ENCODE peak calls at places on chromosomes 1 and 21, in ten cellular contexts. E, X, Q, T, Z, K, L, O, W and A are unnamed samples.

GRCh38 chr21:33971492-33972013 is 55.9 kb upstream of the ATP5PO start:
- DNase-seq in E (no peak), X (peak), Q (no peak), T (no peak), Z (no peak), K (peak), L (no peak), O (no peak), W (peak), A (peak)

GRCh38 chr1:52727114-52727586 is 897 bp downstream of the ZYG11B start:
- DNase-seq in E (no peak), X (peak), Q (peak), T (no peak), Z (peak), K (no peak), L (no peak), O (no peak), W (peak), A (peak)

GRCh38 chr1:176843352-176844297 is 320.9 kb downstream of the ASTN1 start:
- DNase-seq in E (peak), X (peak), Q (no peak), T (peak), Z (peak), K (peak), L (no peak), O (peak), W (peak), A (peak)

GRCh38 chr21:17340081-17340480 is 172.8 kb upstream of the CXADR start:
- DNase-seq in E (no peak), X (no peak), Q (no peak), T (no peak), Z (no peak), K (no peak), L (no peak), O (no peak), W (no peak), A (no peak)

GRCh38 chr1:234848972-234849641 is 239.1 kb upstream of the IRF2BP2 start:
- DNase-seq in E (peak), X (no peak), Q (no peak), T (no peak), Z (no peak), K (peak), L (no peak), O (peak), W (peak), A (peak)

GRCh38 chr1:12166834-12167492 is at the start of gene TNFRSF1B:
- DNase-seq in E (peak), X (peak), Q (peak), T (peak), Z (peak), K (peak), L (peak), O (no peak), W (peak), A (no peak)

GRCh38 chr1:220702733-220703704 is 12.9 kb downstream of the C1orf115 start:
- DNase-seq in E (no peak), X (no peak), Q (no peak), T (no peak), Z (no peak), K (no peak), L (no peak), O (no peak), W (no peak), A (no peak)

GRCh38 chr1:113303252-113303651 is 87.1 kb upstream of the MAGI3 start:
- DNase-seq in E (peak), X (no peak), Q (no peak), T (no peak), Z (no peak), K (peak), L (no peak), O (no peak), W (peak), A (no peak)

GRCh38 chr1:76674689-76675088 is 192.6 kb upstream of the ST6GALNAC5 start:
- DNase-seq in E (no peak), X (no peak), Q (no peak), T (no peak), Z (no peak), K (no peak), L (no peak), O (no peak), W (no peak), A (no peak)

GRCh38 chr1:23624440-23624839 is 65.1 kb upstream of the ID3 start:
- DNase-seq in E (no peak), X (no peak), Q (no peak), T (no peak), Z (no peak), K (no peak), L (no peak), O (no peak), W (no peak), A (no peak)

GRCh38 chr1:11516961-11517635 is 38.1 kb downstream of the DISP3 start:
- DNase-seq in E (no peak), X (no peak), Q (no peak), T (no peak), Z (no peak), K (no peak), L (peak), O (no peak), W (no peak), A (no peak)

GRCh38 chr1:63322248-63322943 is at the start of gene FOXD3:
- DNase-seq in E (peak), X (peak), Q (peak), T (peak), Z (peak), K (peak), L (peak), O (no peak), W (peak), A (no peak)

GRCh38 chr1:101238041-101238515 is 1.3 kb downstream of the S1PR1 start:
- DNase-seq in E (no peak), X (no peak), Q (no peak), T (peak), Z (peak), K (peak), L (no peak), O (no peak), W (no peak), A (no peak)

GRCh38 chr1:175933801-175934200 is 190.4 kb upstream of the TNR start:
- DNase-seq in E (peak), X (no peak), Q (no peak), T (no peak), Z (no peak), K (peak), L (no peak), O (no peak), W (peak), A (no peak)

GRCh38 chr21:37467082-37467481 is 100.5 kb downstream of the DYRK1A start:
- DNase-seq in E (no peak), X (no peak), Q (no peak), T (no peak), Z (no peak), K (no peak), L (no peak), O (no peak), W (no peak), A (no peak)

GRCh38 chr21:17370750-17371325 is 142.0 kb upstream of the CXADR start:
- DNase-seq in E (no peak), X (no peak), Q (no peak), T (no peak), Z (no peak), K (no peak), L (no peak), O (no peak), W (no peak), A (no peak)

GRCh38 chr21:31874817-31875216 is 2.0 kb downstream of the HUNK start:
- DNase-seq in E (no peak), X (no peak), Q (no peak), T (no peak), Z (peak), K (no peak), L (no peak), O (no peak), W (no peak), A (no peak)

GRCh38 chr1:206489980-206490534 is 17.3 kb upstream of the RASSF5 start:
- DNase-seq in E (peak), X (peak), Q (peak), T (peak), Z (peak), K (peak), L (peak), O (no peak), W (peak), A (peak)

GRCh38 chr1:30687886-30688285 is 35.5 kb downstream of the MATN1 start:
- DNase-seq in E (no peak), X (no peak), Q (no peak), T (no peak), Z (no peak), K (no peak), L (peak), O (no peak), W (no peak), A (no peak)

GRCh38 chr1:230230273-230230672 is 163.2 kb downstream of the GALNT2 start:
- DNase-seq in E (no peak), X (no peak), Q (no peak), T (peak), Z (peak), K (no peak), L (no peak), O (no peak), W (no peak), A (no peak)

GRCh38 chr1:203425668-203425999 is 50.0 kb upstream of the PRELP start:
- DNase-seq in E (peak), X (no peak), Q (no peak), T (no peak), Z (no peak), K (no peak), L (no peak), O (no peak), W (peak), A (peak)

GRCh38 chr1:33735624-33736023 is 128.3 kb upstream of the HMGB4 start:
- DNase-seq in E (no peak), X (no peak), Q (no peak), T (no peak), Z (no peak), K (peak), L (no peak), O (peak), W (peak), A (peak)

GRCh38 chr1:201850053-201850397 is 21.1 kb downstream of the IPO9 start:
- DNase-seq in E (peak), X (no peak), Q (no peak), T (peak), Z (peak), K (peak), L (no peak), O (peak), W (peak), A (peak)

GRCh38 chr21:40752125-40752524 is 94.8 kb downstream of the DSCAM start:
- DNase-seq in E (no peak), X (no peak), Q (no peak), T (no peak), Z (no peak), K (no peak), L (no peak), O (no peak), W (no peak), A (no peak)

GRCh38 chr1:201941420-201942128 is 4.8 kb downstream of the LMOD1 start:
- DNase-seq in E (no peak), X (peak), Q (no peak), T (no peak), Z (no peak), K (no peak), L (no peak), O (no peak), W (no peak), A (no peak)

GRCh38 chr1:182806015-182806678 is 16.6 kb downstream of the NPL start:
- DNase-seq in E (no peak), X (no peak), Q (no peak), T (no peak), Z (no peak), K (no peak), L (no peak), O (no peak), W (no peak), A (no peak)

GRCh38 chr1:64187646-64188045 is 15.8 kb upstream of the UBE2U start:
- DNase-seq in E (no peak), X (no peak), Q (no peak), T (no peak), Z (no peak), K (no peak), L (no peak), O (no peak), W (peak), A (no peak)

GRCh38 chr1:154145986-154146385 is 8.9 kb downstream of the NUP210L start:
- DNase-seq in E (no peak), X (no peak), Q (no peak), T (no peak), Z (no peak), K (no peak), L (no peak), O (no peak), W (peak), A (no peak)

GRCh38 chr21:37257967-37258877 is 8.9 kb downstream of the VPS26C start:
- DNase-seq in E (peak), X (peak), Q (peak), T (peak), Z (peak), K (peak), L (peak), O (no peak), W (peak), A (peak)

GRCh38 chr1:200028586-200029034 is 1.1 kb downstream of the NR5A2 start:
- DNase-seq in E (no peak), X (no peak), Q (no peak), T (no peak), Z (no peak), K (no peak), L (no peak), O (no peak), W (peak), A (no peak)
- H3K4me3 ChIP-seq in E (peak), X (peak), Q (peak), T (no peak), Z (peak), K (peak), L (peak), O (peak), W (peak), A (peak)

DNA sequence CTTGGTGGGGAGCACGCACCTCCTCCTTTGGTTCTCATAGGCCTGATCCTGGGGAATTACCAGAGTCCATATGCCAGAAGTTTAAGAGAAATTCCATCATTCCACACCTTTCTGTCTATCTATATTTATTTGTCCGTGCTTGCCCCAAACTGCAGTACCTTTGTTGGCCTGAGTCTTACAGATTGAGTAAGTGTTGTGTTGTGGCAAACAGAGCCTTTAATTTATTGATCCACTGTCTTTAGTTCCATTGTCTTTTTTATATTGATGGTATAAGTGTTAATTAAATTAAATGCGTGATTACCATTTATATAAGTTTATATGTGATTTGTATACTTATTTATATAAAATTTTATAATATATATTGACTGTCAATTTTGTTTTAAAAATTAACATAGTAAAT is 4.9 kb downstream of the SH3BGR start:
- DNase-seq in E (peak), X (no peak), Q (peak), T (no peak), Z (no peak), K (no peak), L (no peak), O (no peak), W (no peak), A (no peak)
- H3K4me3 ChIP-seq in E (no peak), X (no peak), Q (no peak), T (no peak), Z (no peak), K (no peak), L (no peak), O (no peak), W (no peak), A (no peak)

GRCh38 chr1:163211667-163212066 is 9.0 kb upstream of the RGS5 start:
- DNase-seq in E (no peak), X (no peak), Q (no peak), T (no peak), Z (no peak), K (no peak), L (no peak), O (no peak), W (no peak), A (no peak)
- H3K4me3 ChIP-seq in E (no peak), X (no peak), Q (no peak), T (no peak), Z (no peak), K (no peak), L (no peak), O (no peak), W (no peak), A (no peak)

GRCh38 chr1:93215322-93215721 is 34.8 kb downstream of the CCDC18 start:
- DNase-seq in E (no peak), X (no peak), Q (no peak), T (no peak), Z (no peak), K (no peak), L (no peak), O (no peak), W (no peak), A (no peak)

GRCh38 chr1:93221913-93222312 is 41.4 kb downstream of the CCDC18 start:
- DNase-seq in E (no peak), X (peak), Q (no peak), T (peak), Z (no peak), K (peak), L (no peak), O (no peak), W (peak), A (no peak)

GRCh38 chr1:93222987-93223675 is 42.6 kb downstream of the CCDC18 start:
- DNase-seq in E (no peak), X (no peak), Q (no peak), T (no peak), Z (no peak), K (no peak), L (no peak), O (no peak), W (no peak), A (no peak)

GRCh38 chr1:93219443-93219842 is 38.9 kb downstream of the CCDC18 start:
- DNase-seq in E (no peak), X (no peak), Q (no peak), T (no peak), Z (no peak), K (no peak), L (no peak), O (no peak), W (no peak), A (peak)
- H3K4me3 ChIP-seq in E (no peak), X (no peak), Q (no peak), T (no peak), Z (no peak), K (no peak), L (no peak), O (no peak), W (no peak), A (no peak)

DNA sequence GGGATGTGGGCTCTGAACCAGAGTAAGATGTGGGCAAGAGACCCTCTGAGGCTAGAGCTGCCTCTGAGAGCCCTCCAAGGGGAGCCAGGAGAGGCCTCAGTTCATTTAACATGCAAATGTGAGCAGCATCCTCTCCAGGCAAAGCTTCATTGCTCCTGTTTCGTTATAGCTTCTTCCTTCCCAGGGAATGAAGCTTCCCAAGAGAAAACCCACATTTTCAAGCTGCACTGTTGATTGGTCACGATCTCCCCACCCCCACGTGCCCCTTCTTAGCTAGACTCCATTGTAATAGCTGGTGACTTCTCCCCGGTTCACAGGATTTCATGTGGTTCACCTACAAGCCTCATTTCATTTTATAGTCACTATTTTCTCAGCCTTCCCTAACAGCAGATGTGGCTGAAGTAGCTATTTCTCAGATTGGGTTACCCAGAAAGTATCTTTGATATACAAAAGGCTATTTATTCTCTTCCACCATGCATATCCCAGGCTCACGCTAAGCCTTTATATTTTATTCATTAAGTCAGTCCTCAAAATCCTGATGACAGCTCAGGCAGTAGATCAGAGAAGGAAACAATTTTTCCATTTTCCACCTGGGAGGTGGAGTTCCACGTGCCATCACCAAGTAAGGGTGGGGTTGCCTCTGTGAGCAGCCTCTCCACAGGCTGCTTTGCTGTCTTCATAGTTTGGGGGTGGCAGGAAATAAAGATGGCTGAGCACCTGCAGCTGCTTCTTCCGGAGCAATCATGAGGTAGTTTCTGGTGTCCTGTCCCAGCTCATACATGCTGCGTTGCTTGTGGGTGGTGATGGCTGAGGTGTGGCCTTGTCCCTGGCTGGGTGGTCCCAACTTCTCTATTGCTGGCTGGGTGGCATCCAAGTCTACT is 178.3 kb upstream of the RAB4A start:
- DNase-seq in E (no peak), X (no peak), Q (no peak), T (no peak), Z (no peak), K (no peak), L (no peak), O (no peak), W (no peak), A (no peak)
- H3K4me3 ChIP-seq in E (no peak), X (no peak), Q (no peak), T (no peak), Z (no peak), K (no peak), L (no peak), O (no peak), W (no peak), A (no peak)

DNA sequence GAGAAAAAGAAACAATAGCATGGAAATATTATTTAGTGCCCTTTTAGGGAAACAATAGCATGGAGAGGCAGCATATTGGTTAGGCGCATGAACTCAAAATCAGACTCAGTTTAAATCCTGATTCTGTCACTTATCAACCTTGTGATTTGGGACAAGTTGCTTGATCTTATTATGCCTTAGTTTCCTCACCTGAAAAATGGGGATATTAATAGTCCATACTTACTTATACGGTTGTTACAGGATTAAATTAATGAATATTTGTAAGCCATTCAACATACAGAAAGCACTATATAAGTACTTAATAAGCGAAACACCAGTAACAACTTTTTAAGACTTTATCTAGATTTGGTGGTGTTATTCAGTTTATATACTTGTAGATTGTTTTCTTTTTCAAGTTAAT is 1.2 kb downstream of the TSEN15 start:
- DNase-seq in E (no peak), X (no peak), Q (no peak), T (no peak), Z (no peak), K (no peak), L (no peak), O (no peak), W (no peak), A (no peak)
- H3K4me3 ChIP-seq in E (peak), X (peak), Q (peak), T (no peak), Z (peak), K (peak), L (peak), O (peak), W (peak), A (peak)

GRCh38 chr1:156663178-156663577 is 14.0 kb downstream of the NES start:
- DNase-seq in E (peak), X (no peak), Q (no peak), T (no peak), Z (peak), K (no peak), L (no peak), O (no peak), W (peak), A (peak)

GRCh38 chr1:156660752-156661112 is 16.5 kb downstream of the NES start:
- DNase-seq in E (no peak), X (no peak), Q (peak), T (no peak), Z (no peak), K (no peak), L (no peak), O (no peak), W (peak), A (no peak)

GRCh38 chr1:156664046-156664948 is 12.9 kb downstream of the NES start:
- DNase-seq in E (no peak), X (no peak), Q (no peak), T (no peak), Z (peak), K (peak), L (no peak), O (no peak), W (peak), A (no peak)

GRCh38 chr1:156661932-156662587 is 15.1 kb downstream of the NES start:
- DNase-seq in E (peak), X (no peak), Q (no peak), T (no peak), Z (no peak), K (no peak), L (no peak), O (no peak), W (peak), A (no peak)

DNA sequence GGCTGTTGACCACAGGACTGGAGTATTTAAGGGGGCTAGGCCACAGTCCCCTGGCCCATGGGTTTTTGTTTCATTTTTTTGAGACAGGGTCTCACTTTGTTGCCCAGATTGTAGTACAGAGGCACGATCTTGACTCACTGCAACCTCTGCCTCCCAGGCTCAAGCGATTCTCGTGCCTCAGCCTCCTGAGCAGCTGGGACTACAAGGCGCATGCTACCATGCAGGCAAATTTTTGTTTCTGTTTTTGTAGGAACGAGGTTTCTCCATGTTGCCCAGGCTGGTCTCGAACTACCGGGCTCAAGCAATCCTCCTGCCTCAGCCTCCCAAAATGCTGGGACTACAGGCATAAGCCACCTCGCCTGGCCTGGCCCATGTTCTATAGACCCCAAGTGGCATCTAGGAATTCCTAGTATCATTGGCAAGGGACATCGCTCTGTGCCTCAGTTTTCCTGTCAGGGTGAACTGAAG is 14.6 kb downstream of the NES start:
- DNase-seq in E (no peak), X (no peak), Q (no peak), T (no peak), Z (no peak), K (no peak), L (no peak), O (no peak), W (no peak), A (no peak)
- H3K4me3 ChIP-seq in E (no peak), X (no peak), Q (no peak), T (no peak), Z (no peak), K (no peak), L (no peak), O (no peak), W (no peak), A (no peak)